ENCODE peak calls at places on chromosomes 11 and 22, in four cellular contexts. B is HepG2, T is adrenal gland, H is HCT116. W is an unnamed sample.

GRCh38 chr22:24416095-24416494 is 11.3 kb upstream of the ADORA2A start:
- DNase-seq in B (no peak), T (no peak), H (no peak), W (no peak)

GRCh38 chr11:61357233-61357893 is 4.3 kb downstream of the CYB561A3 start:
- DNase-seq in B (no peak), T (no peak), H (no peak), W (no peak)

GRCh38 chr11:10666976-10667892 is 26.3 kb downstream of the IRAG1 start:
- DNase-seq in B (no peak), T (no peak), H (no peak), W (no peak)

GRCh38 chr11:69949327-69949726 is 128.8 kb upstream of the ANO1 start:
- DNase-seq in B (peak), T (peak), H (peak), W (peak)

GRCh38 chr22:24187731-24188644 is 6.7 kb downstream of the SUSD2 start:
- DNase-seq in B (no peak), T (no peak), H (no peak), W (peak)

GRCh38 chr11:130145975-130146776 is 13.4 kb upstream of the ST14 start:
- DNase-seq in B (peak), T (peak), H (peak), W (peak)

GRCh38 chr11:13334068-13334785 is 56.6 kb downstream of the BMAL1 start:
- DNase-seq in B (no peak), T (no peak), H (no peak), W (no peak)

GRCh38 chr11:115238086-115238485 is 266.1 kb downstream of the CADM1 start:
- DNase-seq in B (no peak), T (no peak), H (no peak), W (no peak)

GRCh38 chr11:80603472-80603871 is 1162.6 kb upstream of the TENM4 start:
- DNase-seq in B (no peak), T (no peak), H (no peak), W (no peak)

GRCh38 chr11:12377824-12378593 is 638 bp downstream of the PARVA start:
- DNase-seq in B (peak), T (peak), H (peak), W (peak)

GRCh38 chr11:3674189-3674588 is 3.0 kb upstream of the CHRNA10 start:
- DNase-seq in B (peak), T (no peak), H (no peak), W (no peak)

GRCh38 chr22:38788417-38788816 is 5.5 kb downstream of the DNAL4 start:
- DNase-seq in B (no peak), T (peak), H (no peak), W (peak)

GRCh38 chr11:130427581-130428211 is 713 bp downstream of the ADAMTS8 start:
- DNase-seq in B (no peak), T (no peak), H (no peak), W (peak)

GRCh38 chr22:46895753-46896152 is 133.3 kb downstream of the TBC1D22A start:
- DNase-seq in B (no peak), T (peak), H (no peak), W (no peak)

DNA sequence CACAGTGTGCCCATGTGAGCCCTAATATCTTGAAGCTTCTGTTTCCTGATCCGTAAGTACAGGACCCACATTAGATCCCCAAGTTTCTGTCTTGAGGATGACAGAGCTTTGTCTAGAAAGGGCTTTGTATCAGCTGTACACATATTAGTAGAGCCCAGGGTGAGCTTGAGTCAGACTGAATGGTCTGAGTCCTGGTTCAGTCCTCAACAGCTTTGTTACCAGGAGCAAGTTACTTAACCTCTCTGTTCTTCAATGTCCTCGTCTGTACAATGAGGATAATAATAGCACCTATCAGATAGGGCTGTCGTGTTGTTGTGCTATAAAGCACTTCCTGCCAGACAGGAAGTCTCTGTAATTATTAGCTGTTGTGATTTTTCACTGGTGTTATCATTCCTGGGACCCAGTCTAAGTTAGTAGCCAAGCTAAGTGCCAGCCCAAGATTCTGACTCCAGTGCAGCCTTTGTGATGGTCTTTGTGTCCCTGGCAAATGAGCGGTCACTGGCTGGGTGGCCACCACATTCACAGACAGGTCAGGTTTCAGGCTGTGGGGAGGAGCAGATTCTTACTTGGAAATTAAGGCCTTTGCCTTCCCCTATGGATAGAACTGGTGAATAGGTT is 6.8 kb downstream of the TOM1 start:
- DNase-seq in B (no peak), T (no peak), H (no peak), W (no peak)
- H3K27ac ChIP-seq in B (no peak), T (peak), H (no peak), W (no peak)

DNA sequence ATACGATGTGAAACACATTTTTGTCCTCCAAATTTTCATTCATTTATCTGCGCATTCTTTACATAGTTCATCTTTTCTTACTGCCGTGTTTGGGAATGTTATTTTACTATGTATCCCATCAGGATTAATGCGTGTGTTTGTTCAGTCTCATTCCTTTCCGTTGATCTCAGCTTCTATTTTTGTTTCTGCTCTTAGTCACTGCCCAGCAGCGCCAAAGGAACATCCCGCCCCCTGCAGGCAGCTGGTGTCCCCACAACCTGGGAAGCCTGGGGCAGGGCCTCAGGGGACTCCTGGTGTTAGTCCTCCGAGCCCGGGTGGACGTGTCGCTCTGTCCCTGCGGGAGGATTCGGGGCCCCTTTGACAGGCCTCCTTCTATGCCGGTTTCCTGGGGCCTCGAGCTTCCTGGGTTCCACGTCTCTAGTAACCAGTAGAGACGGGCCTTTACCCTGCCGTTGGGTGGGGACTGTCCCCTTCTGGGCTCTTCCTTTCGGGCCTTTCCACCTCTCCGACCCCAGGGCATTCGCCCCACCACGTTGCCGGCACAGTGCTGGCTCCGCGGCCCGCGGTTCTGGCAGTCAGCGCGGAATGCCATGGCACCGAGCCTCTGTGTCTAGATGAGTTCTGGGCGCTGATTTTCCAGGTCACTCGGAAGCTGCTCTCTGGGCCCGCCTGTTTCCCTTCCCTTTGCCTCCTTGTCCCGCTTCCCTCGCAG is 39.8 kb downstream of the WEE1 start:
- DNase-seq in B (peak), T (peak), H (peak), W (peak)
- TF ChIP-seq POLR2A in B (peak), T (peak), H (no peak), W (peak)

DNA sequence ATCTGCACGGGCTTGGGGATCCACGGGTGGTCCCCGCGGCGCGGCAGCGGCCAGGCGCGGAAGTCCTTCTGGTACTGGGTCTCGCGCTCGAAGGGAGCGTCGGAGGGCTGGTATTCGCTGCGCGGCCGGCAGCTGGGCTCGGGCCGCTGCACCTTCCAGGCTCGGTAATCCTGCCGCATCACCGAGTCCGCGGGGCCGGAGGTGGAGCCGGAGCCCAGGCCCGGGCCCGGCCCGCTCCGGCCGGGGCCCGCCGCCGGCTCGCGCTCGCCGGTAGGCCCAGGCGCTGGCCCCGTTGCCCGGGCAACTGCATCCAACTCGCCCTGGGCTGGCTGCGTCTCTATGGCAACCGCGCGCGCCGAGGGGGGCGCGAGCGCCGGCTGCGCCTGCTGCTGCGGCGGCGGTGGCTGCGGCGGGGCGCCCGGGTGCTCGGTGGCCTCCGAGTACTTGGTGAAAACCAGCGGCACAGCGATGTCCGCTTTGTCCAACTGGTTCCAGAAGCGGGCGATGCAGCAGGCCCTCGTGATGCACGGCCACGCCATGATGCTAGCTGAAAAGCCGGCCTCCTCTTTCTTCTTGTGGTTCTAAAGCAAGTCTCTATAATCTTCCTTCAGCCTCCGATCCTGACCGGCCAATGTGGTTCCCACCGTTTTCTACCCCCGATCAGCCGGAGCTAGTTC is 869 bp downstream of the MAP6 start:
- DNase-seq in B (no peak), T (peak), H (no peak), W (peak)
- H3K27ac ChIP-seq in B (no peak), T (peak), H (no peak), W (peak)

GRCh38 chr11:65421204-65422103 is 1.1 kb upstream of the NEAT1 start:
- DNase-seq in B (peak), T (peak), H (peak), W (peak)
- TF ChIP-seq POLR2A in B (peak), T (peak), H (no peak), W (no peak)

DNA sequence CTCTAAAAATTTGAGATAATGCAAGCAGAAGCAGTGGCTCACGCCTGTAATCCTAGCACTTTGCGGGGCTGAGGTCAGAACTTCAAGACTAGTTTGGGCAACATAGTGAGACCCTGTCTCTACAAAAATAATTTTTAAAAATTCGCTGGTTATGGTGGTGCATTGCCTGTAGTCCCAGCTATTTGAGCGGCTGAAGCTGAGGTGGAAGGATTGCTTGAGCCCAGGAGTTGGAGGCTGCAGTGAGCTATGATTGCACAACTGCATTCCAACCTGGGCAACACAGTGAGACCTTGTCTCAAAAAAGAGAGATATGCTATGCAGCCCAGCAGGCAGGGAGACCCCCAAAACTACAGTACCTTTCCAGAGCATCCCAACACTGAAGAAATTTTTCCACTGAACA is 2.3 kb downstream of the CTSC start:
- DNase-seq in B (peak), T (no peak), H (no peak), W (no peak)
- H3K27ac ChIP-seq in B (no peak), T (no peak), H (no peak), W (no peak)

GRCh38 chr11:45803981-45804805 is 756 bp upstream of the SLC35C1 start:
- DNase-seq in B (peak), T (peak), H (no peak), W (peak)
- TF ChIP-seq POLR2A in B (no peak), T (no peak), H (peak), W (no peak)

DNA sequence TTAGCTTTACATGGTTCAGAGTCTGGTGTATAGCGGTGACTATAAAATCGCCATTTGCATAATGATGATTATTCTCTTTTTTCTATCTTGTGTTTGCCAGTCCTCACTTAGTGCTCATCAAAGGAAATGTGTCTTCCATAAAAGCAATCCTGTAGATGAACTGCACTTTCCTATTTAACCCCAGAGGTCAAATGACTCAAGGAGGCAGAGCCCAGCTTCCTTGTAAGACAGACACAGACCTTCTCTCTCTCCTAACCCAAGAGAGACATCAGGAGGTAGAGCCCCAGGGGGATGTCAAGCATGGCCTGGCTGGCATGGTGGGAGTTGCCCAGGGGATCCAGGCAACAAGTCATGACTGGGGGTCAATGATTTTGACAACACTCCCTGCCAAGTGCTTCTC is 46.9 kb upstream of the CRTAM start:
- DNase-seq in B (no peak), T (no peak), H (no peak), W (no peak)
- H3K27ac ChIP-seq in B (no peak), T (no peak), H (no peak), W (no peak)

DNA sequence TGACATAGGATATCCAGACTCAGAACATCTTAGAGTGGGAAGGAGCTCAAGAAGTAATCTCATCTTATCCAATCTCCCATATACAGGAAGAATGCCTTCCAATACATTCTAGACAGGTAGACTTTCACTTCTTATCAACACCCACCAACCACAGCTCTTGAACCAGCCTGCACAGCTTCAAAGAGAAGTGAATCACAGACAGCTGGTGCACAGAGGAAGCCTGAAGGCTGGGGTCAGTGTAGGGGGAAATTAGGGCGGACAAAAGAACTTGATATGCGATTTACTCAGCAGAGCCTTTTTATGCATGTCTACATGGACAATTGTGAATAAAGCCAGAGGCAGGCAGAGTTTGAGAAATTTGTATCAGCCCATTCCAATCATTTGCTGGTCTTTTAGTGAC is 137.8 kb upstream of the HSD17B12 start:
- DNase-seq in B (no peak), T (no peak), H (no peak), W (no peak)
- TF ChIP-seq POLR2A in B (no peak), T (no peak), H (no peak), W (no peak)

GRCh38 chr22:45294030-45294429 is 9.3 kb downstream of the UPK3A start:
- DNase-seq in B (no peak), T (no peak), H (no peak), W (no peak)

GRCh38 chr22:45298934-45299505 is 10.7 kb upstream of the FAM118A start:
- DNase-seq in B (no peak), T (no peak), H (no peak), W (no peak)

GRCh38 chr22:45295492-45295891 is 10.7 kb downstream of the UPK3A start:
- DNase-seq in B (no peak), T (no peak), H (no peak), W (no peak)

GRCh38 chr22:45292675-45293402 is 8.1 kb downstream of the UPK3A start:
- DNase-seq in B (no peak), T (no peak), H (no peak), W (no peak)

GRCh38 chr22:45296628-45297297 is 12.0 kb downstream of the UPK3A start:
- DNase-seq in B (no peak), T (no peak), H (no peak), W (no peak)
- H3K27ac ChIP-seq in B (no peak), T (no peak), H (no peak), W (no peak)